ENCODE peak calls at places on chromosomes 11 and 22, in five cellular contexts. Z is H1, V is GM12878, O is HepG2, P is NT2/D1. N is an unnamed sample.

GRCh38 chr22:49261616-49262015 is 566.1 kb downstream of the BRD1 start:
- DNase-seq in Z (no peak), V (no peak), O (no peak), P (no peak), N (no peak)

GRCh38 chr11:122601131-122602125 is 54.1 kb upstream of the UBASH3B start:
- DNase-seq in Z (no peak), V (no peak), O (peak), P (no peak), N (no peak)

GRCh38 chr11:100691886-100692285 is 4.8 kb downstream of the ARHGAP42 start:
- DNase-seq in Z (no peak), V (no peak), O (no peak), P (no peak), N (no peak)

GRCh38 chr22:23471698-23472097 is 108.4 kb downstream of the IGLL1 start:
- DNase-seq in Z (no peak), V (no peak), O (no peak), P (no peak), N (no peak)

GRCh38 chr22:37229805-37230672 is 14.0 kb downstream of the RAC2 start:
- DNase-seq in Z (no peak), V (peak), O (no peak), P (no peak), N (no peak)

GRCh38 chr11:41316726-41317125 is 142.7 kb downstream of the LRRC4C start:
- DNase-seq in Z (no peak), V (no peak), O (no peak), P (no peak), N (no peak)

GRCh38 chr11:122780296-122780949 is 57.9 kb upstream of the CRTAM start:
- DNase-seq in Z (no peak), V (no peak), O (no peak), P (no peak), N (no peak)

GRCh38 chr22:43862074-43862881 is at the start of gene SULT4A1:
- DNase-seq in Z (no peak), V (no peak), O (no peak), P (peak), N (peak)

GRCh38 chr22:45212306-45212709 is 28.4 kb downstream of the KIAA0930 start:
- DNase-seq in Z (no peak), V (no peak), O (no peak), P (no peak), N (no peak)

GRCh38 chr11:79543101-79543500 is 102.3 kb upstream of the TENM4 start:
- DNase-seq in Z (peak), V (no peak), O (no peak), P (no peak), N (no peak)

GRCh38 chr22:30249049-30250038 is 2.8 kb upstream of the LIF start:
- DNase-seq in Z (no peak), V (no peak), O (peak), P (no peak), N (no peak)

GRCh38 chr11:1308745-1309497 is 511 bp downstream of the TOLLIP start:
- DNase-seq in Z (no peak), V (no peak), O (no peak), P (no peak), N (no peak)

GRCh38 chr11:20110908-20111669 is 49.2 kb downstream of the DBX1 start:
- DNase-seq in Z (no peak), V (peak), O (peak), P (peak), N (peak)

GRCh38 chr11:58628446-58628845 is 6.0 kb downstream of the CNTF start:
- DNase-seq in Z (no peak), V (no peak), O (no peak), P (no peak), N (no peak)

GRCh38 chr11:27187848-27188621 is 147.4 kb downstream of the BBOX1 start:
- DNase-seq in Z (no peak), V (no peak), O (no peak), P (no peak), N (no peak)

GRCh38 chr11:11620966-11621880 is 582 bp downstream of the GALNT18 start:
- DNase-seq in Z (no peak), V (no peak), O (no peak), P (no peak), N (peak)

GRCh38 chr22:46007003-46007847 is 30.3 kb upstream of the WNT7B start:
- DNase-seq in Z (no peak), V (no peak), O (no peak), P (no peak), N (no peak)

GRCh38 chr11:60326955-60327354 is at the start of gene MS4A6E:
- DNase-seq in Z (no peak), V (no peak), O (no peak), P (no peak), N (no peak)

GRCh38 chr22:36213596-36213995 is 12.0 kb upstream of the APOL4 start:
- DNase-seq in Z (no peak), V (no peak), O (no peak), P (no peak), N (no peak)

GRCh38 chr22:29744902-29745301 is 21.9 kb downstream of the ZMAT5 start:
- DNase-seq in Z (no peak), V (no peak), O (no peak), P (no peak), N (no peak)

GRCh38 chr11:74306440-74307175 is 4.8 kb downstream of the P4HA3 start:
- DNase-seq in Z (no peak), V (no peak), O (no peak), P (no peak), N (no peak)

GRCh38 chr11:113505541-113506375 is 30.6 kb upstream of the DRD2 start:
- DNase-seq in Z (no peak), V (no peak), O (peak), P (no peak), N (no peak)

GRCh38 chr11:60985991-60986915 is 14.8 kb downstream of the CD6 start:
- DNase-seq in Z (no peak), V (no peak), O (no peak), P (no peak), N (no peak)

GRCh38 chr11:117315285-117316196 is 515 bp downstream of the BACE1 start:
- DNase-seq in Z (no peak), V (no peak), O (no peak), P (no peak), N (peak)

GRCh38 chr11:111586305-111586915 is 15.8 kb upstream of the SIK2 start:
- DNase-seq in Z (no peak), V (no peak), O (peak), P (no peak), N (peak)

GRCh38 chr11:133901316-133901715 is 55.5 kb downstream of the IGSF9B start:
- DNase-seq in Z (no peak), V (no peak), O (no peak), P (no peak), N (no peak)

GRCh38 chr11:35148163-35148562 is 9.2 kb downstream of the CD44 start:
- DNase-seq in Z (no peak), V (no peak), O (no peak), P (no peak), N (no peak)

GRCh38 chr22:21044931-21045584 is 688 bp upstream of the LRRC74B start:
- DNase-seq in Z (no peak), V (no peak), O (no peak), P (peak), N (no peak)

GRCh38 chr11:73217131-73217809 is 811 bp upstream of the P2RY2 start:
- DNase-seq in Z (no peak), V (no peak), O (no peak), P (no peak), N (no peak)

GRCh38 chr11:73217810-73218105 is 323 bp upstream of the P2RY2 start:
- DNase-seq in Z (no peak), V (no peak), O (no peak), P (no peak), N (no peak)

GRCh38 chr11:73218106-73218829 is at the start of gene P2RY2:
- DNase-seq in Z (peak), V (no peak), O (peak), P (peak), N (peak)

GRCh38 chr11:73219396-73220285 is 1.6 kb downstream of the P2RY2 start:
- DNase-seq in Z (no peak), V (no peak), O (no peak), P (no peak), N (no peak)

GRCh38 chr11:73218830-73219215 is 742 bp downstream of the P2RY2 start:
- DNase-seq in Z (no peak), V (no peak), O (no peak), P (no peak), N (no peak)
- TF ChIP-seq SUZ12 in Z (no peak), V (no peak), O (no peak), P (no peak), N (no peak)

GRCh38 chr11:86803641-86804040 is 3.3 kb downstream of the PRSS23 start:
- DNase-seq in Z (no peak), V (no peak), O (no peak), P (no peak), N (no peak)

GRCh38 chr11:86800956-86801264 is 568 bp downstream of the PRSS23 start:
- DNase-seq in Z (no peak), V (no peak), O (no peak), P (no peak), N (no peak)

GRCh38 chr11:86803136-86803535 is 2.8 kb downstream of the PRSS23 start:
- DNase-seq in Z (no peak), V (no peak), O (no peak), P (no peak), N (no peak)

GRCh38 chr11:86802146-86802545 is 1.8 kb downstream of the PRSS23 start:
- DNase-seq in Z (no peak), V (no peak), O (no peak), P (no peak), N (no peak)

GRCh38 chr11:86802601-86803051 is 2.3 kb downstream of the PRSS23 start:
- DNase-seq in Z (no peak), V (no peak), O (peak), P (peak), N (peak)
- TF ChIP-seq SUZ12 in Z (no peak), V (no peak), O (no peak), P (no peak), N (no peak)

DNA sequence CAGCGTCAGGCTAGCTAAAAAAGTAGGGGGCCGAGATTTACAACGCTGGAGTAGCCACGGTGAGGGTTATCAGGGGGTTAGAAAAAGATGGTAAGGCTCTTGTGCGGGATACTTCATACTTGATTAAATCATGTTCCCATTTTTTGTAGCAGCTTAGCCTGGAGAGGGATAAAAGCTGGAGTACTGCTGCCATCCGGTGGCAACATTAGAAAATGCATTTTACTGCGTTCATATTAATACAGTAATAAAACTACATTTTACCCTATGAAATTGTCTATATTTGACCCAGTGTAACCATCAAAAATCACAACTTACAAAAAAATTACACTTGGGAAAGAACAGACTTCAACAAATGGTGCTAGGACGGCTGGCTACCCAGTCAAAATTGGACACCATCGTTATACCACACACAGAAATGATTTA is 17.3 kb downstream of the RPUSD4 start:
- DNase-seq in Z (no peak), V (no peak), O (peak), P (no peak), N (peak)
- TF ChIP-seq SUZ12 in Z (no peak), V (no peak), O (no peak), P (no peak), N (no peak)

GRCh38 chr11:8289426-8290047 is 25.9 kb upstream of the LMO1 start:
- DNase-seq in Z (no peak), V (no peak), O (no peak), P (no peak), N (no peak)
- TF ChIP-seq SUZ12 in Z (no peak), V (no peak), O (no peak), P (no peak), N (no peak)

GRCh38 chr11:47400813-47401279 is 7.5 kb upstream of the SLC39A13 start:
- DNase-seq in Z (no peak), V (peak), O (no peak), P (no peak), N (no peak)
- TF ChIP-seq SUZ12 in Z (no peak), V (no peak), O (no peak), P (no peak), N (no peak)

DNA sequence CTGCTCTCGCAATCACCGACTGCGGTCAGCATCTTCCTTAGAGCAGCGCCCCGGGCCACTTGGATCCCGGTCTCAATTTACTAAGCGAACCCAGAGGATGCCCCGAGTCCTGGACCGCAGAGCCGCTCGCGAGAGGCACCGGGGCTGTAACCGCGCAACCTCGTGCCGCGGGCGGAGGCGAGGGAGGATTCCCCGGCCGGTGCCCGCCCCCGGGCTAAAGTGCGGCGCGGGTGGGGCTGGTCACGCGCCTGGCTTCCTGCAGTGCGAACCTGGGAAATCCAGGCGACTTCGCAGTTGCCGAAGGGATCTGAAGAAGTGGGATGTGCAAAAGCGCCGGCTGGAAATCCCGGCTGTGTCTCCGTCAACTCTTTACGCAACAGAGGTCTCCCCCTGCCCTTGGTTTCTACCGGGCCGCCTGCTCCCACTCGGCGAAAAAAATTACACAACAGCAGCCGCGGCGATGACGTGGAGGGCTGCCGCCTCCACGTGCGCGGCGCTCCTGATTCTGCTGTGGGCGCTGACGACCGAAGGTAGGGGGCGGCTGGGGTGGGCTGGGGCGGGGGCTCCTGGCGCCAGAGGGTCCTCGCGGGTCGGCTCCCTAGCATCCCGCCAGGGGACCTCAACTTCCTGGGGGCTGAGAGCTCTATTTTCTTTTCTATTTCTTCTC is at the start of gene NCR3LG1:
- DNase-seq in Z (no peak), V (no peak), O (peak), P (no peak), N (peak)
- TF ChIP-seq SUZ12 in Z (peak), V (no peak), O (no peak), P (no peak), N (no peak)

GRCh38 chr22:19874307-19875060 is 19.8 kb upstream of the GNB1L start:
- DNase-seq in Z (no peak), V (no peak), O (no peak), P (no peak), N (no peak)
- TF ChIP-seq SUZ12 in Z (no peak), V (no peak), O (no peak), P (no peak), N (no peak)

GRCh38 chr11:87366346-87366745 is 328.6 kb downstream of the TMEM135 start:
- DNase-seq in Z (no peak), V (no peak), O (no peak), P (no peak), N (no peak)

GRCh38 chr11:87366766-87367405 is 329.2 kb downstream of the TMEM135 start:
- DNase-seq in Z (no peak), V (no peak), O (no peak), P (no peak), N (no peak)

GRCh38 chr11:87368151-87368550 is 330.4 kb downstream of the TMEM135 start:
- DNase-seq in Z (no peak), V (no peak), O (no peak), P (no peak), N (no peak)

GRCh38 chr11:87369888-87370287 is 332.2 kb downstream of the TMEM135 start:
- DNase-seq in Z (no peak), V (no peak), O (no peak), P (no peak), N (no peak)

DNA sequence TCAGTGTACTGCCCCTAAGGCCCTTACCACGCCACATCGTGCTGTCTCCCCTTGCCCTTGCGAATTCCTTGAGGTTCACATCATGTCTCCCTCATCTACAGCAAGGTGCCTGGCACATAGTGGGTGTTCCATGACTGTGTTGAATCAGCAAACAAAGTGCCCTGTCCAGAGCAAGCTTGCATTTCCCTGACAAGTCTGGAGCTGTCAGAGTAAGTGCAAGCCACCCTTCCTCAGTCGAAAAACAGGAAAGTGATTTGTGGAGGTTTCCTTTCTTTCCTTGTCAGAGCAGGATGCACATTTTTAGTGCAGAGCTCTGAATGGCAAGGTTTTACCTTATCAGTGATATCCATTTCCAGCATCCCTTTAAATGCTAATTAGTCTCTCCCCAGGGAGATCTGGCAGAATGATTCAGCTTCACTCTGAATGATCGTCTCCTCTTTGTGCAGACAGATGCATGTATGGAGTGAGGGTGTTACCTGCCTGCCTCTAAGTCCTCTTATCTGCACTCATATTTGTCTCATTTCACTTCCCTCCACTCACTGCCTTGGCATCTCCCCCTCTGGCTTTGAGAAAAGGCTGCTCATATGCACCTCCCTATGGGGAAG is 331.2 kb downstream of the TMEM135 start:
- DNase-seq in Z (peak), V (no peak), O (no peak), P (peak), N (no peak)
- TF ChIP-seq SUZ12 in Z (no peak), V (no peak), O (no peak), P (no peak), N (no peak)

GRCh38 chr11:44754876-44755552 is 28.3 kb downstream of the TSPAN18 start:
- DNase-seq in Z (no peak), V (no peak), O (no peak), P (no peak), N (no peak)
- TF ChIP-seq SUZ12 in Z (no peak), V (no peak), O (no peak), P (no peak), N (no peak)

DNA sequence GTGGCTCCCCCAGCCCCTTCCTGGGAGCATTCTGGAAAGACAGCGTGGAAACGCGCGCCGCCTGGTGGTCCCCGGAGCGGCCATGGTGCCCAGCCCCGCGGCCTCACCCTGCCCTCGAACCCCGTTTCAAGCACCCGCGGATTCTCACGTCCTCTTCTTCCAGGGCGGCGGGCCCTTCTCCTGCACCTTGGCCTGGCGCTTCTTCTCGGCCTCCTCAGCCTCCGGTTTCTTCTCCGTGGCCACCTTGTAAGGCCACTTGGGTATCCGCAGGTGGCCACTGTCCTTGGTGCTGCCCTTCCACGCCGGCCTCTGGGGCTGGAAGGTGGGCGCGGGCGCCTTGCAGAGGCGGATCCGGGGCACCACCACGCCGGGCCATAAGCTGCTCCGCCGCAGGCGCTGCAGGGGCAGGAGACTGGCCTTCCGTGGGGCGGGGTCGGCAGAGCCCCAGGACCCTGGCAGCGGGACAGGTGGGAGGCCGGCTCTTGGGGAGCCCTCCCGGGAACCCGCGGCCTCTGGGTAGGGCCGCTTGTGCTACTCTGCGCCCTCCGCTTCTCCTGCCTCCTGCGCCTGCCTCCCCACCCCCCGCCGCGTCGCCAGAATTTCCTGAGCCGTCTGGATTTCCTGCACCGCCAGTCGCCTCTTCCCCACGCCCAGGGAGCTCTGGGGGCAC is 83.4 kb downstream of the TRIM51G start:
- DNase-seq in Z (no peak), V (no peak), O (no peak), P (no peak), N (no peak)
- TF ChIP-seq SUZ12 in Z (no peak), V (no peak), O (no peak), P (no peak), N (no peak)